ENCODE peak calls at places on chromosomes 7 and 10, in six cellular contexts. O is uterus, N is adrenal gland, S is fibroblast of lung, G is PC-3, A is cardiac muscle cell. L is an unnamed sample.

GRCh38 chr10:69451784-69452251 is 553 bp downstream of the TSPAN15 start:
- DNase-seq in O (no peak), N (no peak), S (no peak), G (peak; percentile 85), A (no peak), L (no peak)

GRCh38 chr10:121598261-121599249 is at the start of gene FGFR2:
- DNase-seq in O (peak; percentile 81), N (peak; percentile 89), S (peak; percentile 66), G (peak; percentile 69), A (peak; percentile 82), L (peak; percentile 17)

GRCh38 chr10:131795761-131796160 is 105.0 kb upstream of the PPP2R2D start:
- DNase-seq in O (no peak), N (no peak), S (no peak), G (no peak), A (no peak), L (no peak)

GRCh38 chr10:9535744-9536143 is 1481.3 kb downstream of the GATA3 start:
- DNase-seq in O (no peak), N (no peak), S (no peak), G (no peak), A (no peak), L (no peak)

GRCh38 chr10:99852481-99853213 is 70.2 kb downstream of the ABCC2 start:
- DNase-seq in O (no peak), N (no peak), S (no peak), G (no peak), A (peak; percentile 40), L (no peak)

GRCh38 chr10:60572511-60573194 is 183.0 kb upstream of the ANK3 start:
- DNase-seq in O (no peak), N (peak; percentile 10), S (peak; percentile 85), G (peak; percentile 95), A (peak; percentile 63), L (peak; percentile 41)

GRCh38 chr7:92833024-92833765 is 3.2 kb downstream of the CDK6 start:
- DNase-seq in O (peak; percentile 77), N (peak; percentile 90), S (peak; percentile 73), G (peak; percentile 82), A (peak; percentile 86), L (peak; percentile 78)

GRCh38 chr7:26993816-26994810 is 101.7 kb downstream of the HOXA1 start:
- DNase-seq in O (no peak), N (no peak), S (peak; percentile 7), G (no peak), A (peak; percentile 1), L (peak; percentile 76)

GRCh38 chr7:101173752-101174244 is 6.3 kb downstream of the NAT16 start:
- DNase-seq in O (no peak), N (no peak), S (no peak), G (peak; percentile 75), A (peak; percentile 43), L (peak; percentile 55)

GRCh38 chr10:108808228-108808627 is 1115.1 kb downstream of the XPNPEP1 start:
- DNase-seq in O (no peak), N (no peak), S (no peak), G (no peak), A (no peak), L (no peak)

GRCh38 chr7:43135129-43135528 is 22.7 kb downstream of the HECW1 start:
- DNase-seq in O (no peak), N (no peak), S (peak; percentile 56), G (peak; percentile 64), A (no peak), L (no peak)

GRCh38 chr7:137975223-137975622 is 26.7 kb downstream of the CREB3L2 start:
- DNase-seq in O (peak; percentile 63), N (no peak), S (peak; percentile 86), G (no peak), A (peak; percentile 58), L (peak; percentile 88)

DNA sequence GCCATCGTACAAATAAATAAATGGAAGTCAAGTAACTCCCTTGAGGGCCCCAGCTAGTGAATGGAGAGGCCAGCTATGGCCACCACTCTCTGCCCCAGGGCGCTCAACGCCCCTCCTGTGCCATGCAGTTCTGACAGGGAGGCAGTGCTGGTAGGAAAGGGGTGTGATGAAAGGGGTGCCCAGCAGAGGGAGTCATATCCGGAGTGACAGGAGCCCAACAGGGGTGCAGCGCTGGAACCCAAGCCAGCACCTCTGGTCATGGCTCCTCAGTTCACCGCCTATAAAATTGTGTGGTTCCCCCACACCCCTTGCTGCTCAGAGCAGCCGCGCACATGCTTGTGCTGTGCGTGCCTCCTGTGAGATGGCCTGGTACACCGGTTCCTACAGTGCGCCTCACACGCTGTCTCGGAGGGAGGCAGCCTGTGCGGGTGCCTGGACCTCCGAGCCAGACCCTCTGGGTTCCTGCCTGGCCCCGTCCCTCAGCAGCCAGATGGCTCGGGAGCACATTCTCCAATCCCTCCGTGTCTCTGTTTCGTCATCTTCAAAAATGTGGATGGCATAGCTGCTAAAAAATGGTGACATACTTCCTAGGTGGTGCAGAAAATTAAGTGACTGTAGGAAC is 125.6 kb downstream of the EGFR start:
- DNase-seq in O (no peak), N (no peak), S (no peak), G (no peak), A (no peak), L (no peak)
- TF ChIP-seq CTCF in O (no peak), N (no peak), S (peak; percentile 23), G (peak; percentile 41), A (no peak), L (peak; percentile 22)

GRCh38 chr10:29305031-29305335 is 16.1 kb downstream of the LYZL1 start:
- DNase-seq in O (no peak), N (no peak), S (peak; percentile 57), G (no peak), A (no peak), L (no peak)
- H3K4me3 ChIP-seq in O (no peak overlapping the region), N (no peak overlapping the region), S (no peak overlapping the region), G (no peak overlapping the region), A (no peak overlapping the region), L (no peak overlapping the region)

GRCh38 chr7:71517940-71518339 is 386.0 kb downstream of the GALNT17 start:
- DNase-seq in O (no peak), N (no peak), S (no peak), G (no peak), A (no peak), L (peak; percentile 12)
- TF ChIP-seq CTCF in O (no peak), N (no peak), S (no peak), G (no peak), A (no peak), L (no peak)

GRCh38 chr7:13908667-13909382 is 80.6 kb downstream of the ETV1 start:
- DNase-seq in O (no peak), N (no peak), S (no peak), G (peak; percentile 4), A (no peak), L (peak; percentile 29)
- H3K4me3 ChIP-seq in O (no peak overlapping the region), N (no peak overlapping the region), S (no peak overlapping the region), G (no peak overlapping the region), A (no peak overlapping the region), L (no peak overlapping the region)

DNA sequence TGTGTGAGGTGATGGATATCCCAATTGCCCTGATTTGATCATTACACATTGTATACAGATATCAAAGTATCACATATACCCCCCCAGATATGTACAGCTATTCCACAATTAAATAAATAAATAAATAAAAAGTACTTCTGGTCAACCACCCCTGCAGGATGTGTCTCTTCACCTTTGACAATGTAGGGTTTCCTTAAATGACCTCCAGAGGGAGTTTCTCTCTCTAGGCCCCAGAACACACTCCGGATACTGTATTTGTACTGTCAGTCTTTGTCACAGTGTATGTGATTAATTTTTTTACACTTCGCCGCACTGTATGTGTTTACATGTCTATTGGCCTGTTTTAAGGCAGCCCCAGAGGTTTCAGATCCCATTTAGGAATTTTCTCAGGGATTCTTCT is 123.6 kb downstream of the ADCYAP1R1 start:
- DNase-seq in O (no peak), N (no peak), S (no peak), G (peak; percentile 8), A (no peak), L (no peak)
- TF ChIP-seq CTCF in O (no peak), N (no peak), S (no peak), G (peak; percentile 38), A (no peak), L (no peak)

DNA sequence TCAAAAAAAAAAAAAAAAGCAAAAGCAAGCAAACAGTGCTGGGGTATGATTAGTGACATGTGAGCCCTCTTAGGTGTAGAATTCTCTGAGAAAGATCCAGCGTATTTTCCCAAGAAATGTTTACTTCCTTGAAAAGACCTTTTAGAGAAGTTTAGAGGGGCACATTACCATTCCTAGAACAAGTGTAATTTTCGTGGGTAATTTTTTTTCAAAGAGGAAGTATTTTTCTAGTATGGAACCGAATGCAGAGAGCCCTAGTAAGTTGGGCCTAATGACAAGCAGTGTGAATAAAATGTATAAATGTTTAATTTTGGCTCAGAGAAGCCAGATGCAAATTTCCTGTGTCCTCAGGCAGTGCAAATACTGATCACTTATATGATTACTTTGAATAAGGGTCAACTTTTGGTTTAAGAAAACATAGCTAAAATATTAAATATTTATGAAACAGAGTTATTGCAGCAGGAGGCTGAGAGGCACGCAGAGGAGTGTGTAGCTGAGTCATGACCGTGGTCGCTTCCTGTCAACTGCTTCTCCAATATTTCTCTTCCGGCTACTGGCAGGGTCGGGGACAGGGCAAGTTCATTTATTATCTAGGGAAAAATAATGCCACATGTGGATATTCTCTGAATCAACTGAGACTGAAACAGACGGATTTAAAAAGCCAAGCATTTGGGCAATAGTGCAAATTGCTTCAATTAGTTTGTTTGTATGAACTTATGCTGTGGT is 495.1 kb downstream of the GLRX3 start:
- DNase-seq in O (no peak), N (peak; percentile 44), S (no peak), G (no peak), A (no peak), L (no peak)
- H3K4me3 ChIP-seq in O (no peak overlapping the region), N (no peak overlapping the region), S (no peak overlapping the region), G (no peak overlapping the region), A (no peak overlapping the region), L (no peak overlapping the region)

GRCh38 chr7:131861620-131862346 is 305.4 kb upstream of the PODXL start:
- DNase-seq in O (no peak), N (no peak), S (peak; percentile 86), G (peak; percentile 35), A (peak; percentile 65), L (no peak)
- TF ChIP-seq CTCF in O (no peak), N (no peak), S (no peak), G (peak; percentile 43), A (no peak), L (no peak)

GRCh38 chr10:30542001-30542861 is 87.3 kb downstream of the LYZL2 start:
- DNase-seq in O (no peak), N (peak; percentile 82), S (no peak), G (no peak), A (peak; percentile 35), L (peak; percentile 24)
- H3K4me3 ChIP-seq in O (no peak overlapping the region), N (no peak overlapping the region), S (no peak overlapping the region), G (no peak overlapping the region), A (no peak overlapping the region), L (no peak overlapping the region)

L was measured in fibroblast of mammary gland.